ENCODE peak calls at places on chromosomes 11 and 22, in ten cellular contexts. One of them, this sample, is unnamed. For H3K4me1 and H3K36me3, the result is how much of the 10 kb centered on the place peaks cover.

GRCh38 chr11:2750601-2751522 is 51.1 kb upstream of the KCNQ1OT1 start:
- DNase-seq in upper lobe of right lung: peak
- DNase-seq in breast epithelium: peak
- DNase-seq in neuronal stem cell: no peak
- DNase-seq in tibial nerve: no peak
- DNase-seq in PC-3: no peak
- DNase-seq in HAP-1: no peak
- DNase-seq in pancreas: no peak
- DNase-seq in heart right ventricle: no peak
- DNase-seq in cardiac muscle cell: no peak
- DNase-seq in this sample: no peak

GRCh38 chr22:43470218-43470617 is 58.4 kb downstream of the MPPED1 start:
- DNase-seq in upper lobe of right lung: no peak
- DNase-seq in breast epithelium: no peak
- DNase-seq in neuronal stem cell: no peak
- DNase-seq in tibial nerve: no peak
- DNase-seq in PC-3: no peak
- DNase-seq in HAP-1: no peak
- DNase-seq in pancreas: no peak
- DNase-seq in heart right ventricle: no peak
- DNase-seq in cardiac muscle cell: no peak
- DNase-seq in this sample: no peak

GRCh38 chr11:89275966-89276365 is 98.3 kb downstream of the TYR start:
- DNase-seq in upper lobe of right lung: no peak
- DNase-seq in breast epithelium: no peak
- DNase-seq in neuronal stem cell: no peak
- DNase-seq in tibial nerve: no peak
- DNase-seq in PC-3: no peak
- DNase-seq in HAP-1: no peak
- DNase-seq in pancreas: no peak
- DNase-seq in heart right ventricle: no peak
- DNase-seq in cardiac muscle cell: no peak
- DNase-seq in this sample: no peak

GRCh38 chr11:65528819-65529350 is 4.0 kb downstream of the SCYL1 start:
- DNase-seq in upper lobe of right lung: no peak
- DNase-seq in breast epithelium: no peak
- DNase-seq in neuronal stem cell: no peak
- DNase-seq in tibial nerve: no peak
- DNase-seq in PC-3: no peak
- DNase-seq in HAP-1: no peak
- DNase-seq in pancreas: no peak
- DNase-seq in heart right ventricle: no peak
- DNase-seq in cardiac muscle cell: no peak
- DNase-seq in this sample: no peak

GRCh38 chr11:32581556-32581955 is 2.1 kb upstream of the EIF3M start:
- DNase-seq in upper lobe of right lung: no peak
- DNase-seq in breast epithelium: no peak
- DNase-seq in neuronal stem cell: no peak
- DNase-seq in tibial nerve: no peak
- DNase-seq in PC-3: peak
- DNase-seq in HAP-1: no peak
- DNase-seq in pancreas: no peak
- DNase-seq in heart right ventricle: no peak
- DNase-seq in cardiac muscle cell: no peak
- DNase-seq in this sample: no peak

GRCh38 chr22:37068859-37069258 is 17.3 kb downstream of the KCTD17 start:
- DNase-seq in upper lobe of right lung: no peak
- DNase-seq in breast epithelium: no peak
- DNase-seq in neuronal stem cell: no peak
- DNase-seq in tibial nerve: no peak
- DNase-seq in PC-3: no peak
- DNase-seq in HAP-1: no peak
- DNase-seq in pancreas: no peak
- DNase-seq in heart right ventricle: no peak
- DNase-seq in cardiac muscle cell: peak
- DNase-seq in this sample: no peak

GRCh38 chr11:75345455-75346224 is 5.8 kb downstream of the ARRB1 start:
- DNase-seq in upper lobe of right lung: no peak
- DNase-seq in breast epithelium: no peak
- DNase-seq in neuronal stem cell: no peak
- DNase-seq in tibial nerve: no peak
- DNase-seq in PC-3: no peak
- DNase-seq in HAP-1: no peak
- DNase-seq in pancreas: no peak
- DNase-seq in heart right ventricle: no peak
- DNase-seq in cardiac muscle cell: no peak
- DNase-seq in this sample: no peak

GRCh38 chr11:96203567-96204365 is 139.2 kb downstream of the MAML2 start:
- DNase-seq in upper lobe of right lung: no peak
- DNase-seq in breast epithelium: no peak
- DNase-seq in neuronal stem cell: no peak
- DNase-seq in tibial nerve: no peak
- DNase-seq in PC-3: no peak
- DNase-seq in HAP-1: no peak
- DNase-seq in pancreas: no peak
- DNase-seq in heart right ventricle: no peak
- DNase-seq in cardiac muscle cell: no peak
- DNase-seq in this sample: no peak

GRCh38 chr11:105000797-105001196 is 22.2 kb downstream of the CASP5 start:
- DNase-seq in upper lobe of right lung: no peak
- DNase-seq in breast epithelium: no peak
- DNase-seq in neuronal stem cell: no peak
- DNase-seq in tibial nerve: no peak
- DNase-seq in PC-3: no peak
- DNase-seq in HAP-1: no peak
- DNase-seq in pancreas: no peak
- DNase-seq in heart right ventricle: peak
- DNase-seq in cardiac muscle cell: no peak
- DNase-seq in this sample: no peak

GRCh38 chr11:87295237-87295636 is 257.5 kb downstream of the TMEM135 start:
- DNase-seq in upper lobe of right lung: no peak
- DNase-seq in breast epithelium: no peak
- DNase-seq in neuronal stem cell: no peak
- DNase-seq in tibial nerve: no peak
- DNase-seq in PC-3: no peak
- DNase-seq in HAP-1: peak
- DNase-seq in pancreas: no peak
- DNase-seq in heart right ventricle: no peak
- DNase-seq in cardiac muscle cell: no peak
- DNase-seq in this sample: no peak

GRCh38 chr22:44658371-44658953 is 43.5 kb upstream of the PRR5 start:
- DNase-seq in upper lobe of right lung: peak
- DNase-seq in breast epithelium: no peak
- DNase-seq in neuronal stem cell: no peak
- DNase-seq in tibial nerve: no peak
- DNase-seq in PC-3: no peak
- DNase-seq in HAP-1: no peak
- DNase-seq in pancreas: no peak
- DNase-seq in heart right ventricle: peak
- DNase-seq in cardiac muscle cell: no peak
- DNase-seq in this sample: no peak

GRCh38 chr11:68546555-68546954 is 86.0 kb downstream of the PPP6R3 start:
- DNase-seq in upper lobe of right lung: no peak
- DNase-seq in breast epithelium: no peak
- DNase-seq in neuronal stem cell: no peak
- DNase-seq in tibial nerve: no peak
- DNase-seq in PC-3: peak
- DNase-seq in HAP-1: no peak
- DNase-seq in pancreas: no peak
- DNase-seq in heart right ventricle: no peak
- DNase-seq in cardiac muscle cell: no peak
- DNase-seq in this sample: no peak

GRCh38 chr11:37100008-37100407 is 502.0 kb upstream of the RAG2 start:
- DNase-seq in upper lobe of right lung: no peak
- DNase-seq in breast epithelium: no peak
- DNase-seq in neuronal stem cell: no peak
- DNase-seq in tibial nerve: no peak
- DNase-seq in PC-3: no peak
- DNase-seq in HAP-1: no peak
- DNase-seq in pancreas: no peak
- DNase-seq in heart right ventricle: no peak
- DNase-seq in cardiac muscle cell: no peak
- DNase-seq in this sample: no peak

GRCh38 chr11:65454311-65454695 is 31.7 kb downstream of the NEAT1 start:
- DNase-seq in upper lobe of right lung: no peak
- DNase-seq in breast epithelium: peak
- DNase-seq in neuronal stem cell: no peak
- DNase-seq in tibial nerve: no peak
- DNase-seq in PC-3: peak
- DNase-seq in HAP-1: no peak
- DNase-seq in pancreas: no peak
- DNase-seq in heart right ventricle: no peak
- DNase-seq in cardiac muscle cell: no peak
- DNase-seq in this sample: no peak

GRCh38 chr22:22820626-22821025 is 67.0 kb upstream of the IGLL5 start:
- DNase-seq in upper lobe of right lung: no peak
- DNase-seq in breast epithelium: no peak
- DNase-seq in neuronal stem cell: no peak
- DNase-seq in tibial nerve: no peak
- DNase-seq in PC-3: no peak
- DNase-seq in HAP-1: no peak
- DNase-seq in pancreas: no peak
- DNase-seq in heart right ventricle: no peak
- DNase-seq in cardiac muscle cell: no peak
- DNase-seq in this sample: no peak

GRCh38 chr11:10319691-10320090 is 14.8 kb downstream of the ADM start:
- DNase-seq in upper lobe of right lung: no peak
- DNase-seq in breast epithelium: no peak
- DNase-seq in neuronal stem cell: no peak
- DNase-seq in tibial nerve: no peak
- DNase-seq in PC-3: no peak
- DNase-seq in HAP-1: no peak
- DNase-seq in pancreas: no peak
- DNase-seq in heart right ventricle: no peak
- DNase-seq in cardiac muscle cell: no peak
- DNase-seq in this sample: no peak

GRCh38 chr11:124935548-124936514 is at the start of gene HEPACAM:
- DNase-seq in upper lobe of right lung: no peak
- DNase-seq in breast epithelium: no peak
- DNase-seq in neuronal stem cell: no peak
- DNase-seq in tibial nerve: no peak
- DNase-seq in PC-3: no peak
- DNase-seq in HAP-1: no peak
- DNase-seq in pancreas: no peak
- DNase-seq in heart right ventricle: no peak
- DNase-seq in cardiac muscle cell: no peak
- DNase-seq in this sample: no peak

GRCh38 chr11:119340335-119341221 is at the start of gene C1QTNF5:
- DNase-seq in upper lobe of right lung: peak
- DNase-seq in breast epithelium: peak
- DNase-seq in neuronal stem cell: no peak
- DNase-seq in tibial nerve: peak
- DNase-seq in PC-3: no peak
- DNase-seq in HAP-1: no peak
- DNase-seq in pancreas: peak
- DNase-seq in heart right ventricle: peak
- DNase-seq in cardiac muscle cell: peak
- DNase-seq in this sample: no peak

GRCh38 chr11:12088047-12088481 is 22.3 kb upstream of the MICAL2 start:
- DNase-seq in upper lobe of right lung: no peak
- DNase-seq in breast epithelium: no peak
- DNase-seq in neuronal stem cell: no peak
- DNase-seq in tibial nerve: no peak
- DNase-seq in PC-3: peak
- DNase-seq in HAP-1: no peak
- DNase-seq in pancreas: no peak
- DNase-seq in heart right ventricle: peak
- DNase-seq in cardiac muscle cell: peak
- DNase-seq in this sample: peak
- H3K4me3 ChIP-seq in upper lobe of right lung: no peak
- H3K4me3 ChIP-seq in breast epithelium: no peak
- H3K4me3 ChIP-seq in neuronal stem cell: no peak
- H3K4me3 ChIP-seq in tibial nerve: no peak
- H3K4me3 ChIP-seq in PC-3: no peak
- H3K4me3 ChIP-seq in HAP-1: no peak
- H3K4me3 ChIP-seq in pancreas: no peak
- H3K4me3 ChIP-seq in heart right ventricle: no peak
- H3K4me3 ChIP-seq in cardiac muscle cell: no peak
- H3K4me3 ChIP-seq in this sample: no peak

GRCh38 chr11:6204708-6205107 is 649 bp upstream of the C11orf42 start:
- DNase-seq in upper lobe of right lung: no peak
- DNase-seq in breast epithelium: no peak
- DNase-seq in neuronal stem cell: no peak
- DNase-seq in tibial nerve: no peak
- DNase-seq in PC-3: no peak
- DNase-seq in HAP-1: no peak
- DNase-seq in pancreas: no peak
- DNase-seq in heart right ventricle: no peak
- DNase-seq in cardiac muscle cell: no peak
- DNase-seq in this sample: no peak
- H3K4me1 ChIP-seq in upper lobe of right lung: under half
- H3K4me1 ChIP-seq in breast epithelium: under half
- H3K4me1 ChIP-seq in neuronal stem cell: under half
- H3K4me1 ChIP-seq in tibial nerve: under half
- H3K4me1 ChIP-seq in PC-3: under half
- H3K4me1 ChIP-seq in HAP-1: under half
- H3K4me1 ChIP-seq in pancreas: under half
- H3K4me1 ChIP-seq in heart right ventricle: under half
- H3K4me1 ChIP-seq in cardiac muscle cell: under half
- H3K4me1 ChIP-seq in this sample: under half

DNA sequence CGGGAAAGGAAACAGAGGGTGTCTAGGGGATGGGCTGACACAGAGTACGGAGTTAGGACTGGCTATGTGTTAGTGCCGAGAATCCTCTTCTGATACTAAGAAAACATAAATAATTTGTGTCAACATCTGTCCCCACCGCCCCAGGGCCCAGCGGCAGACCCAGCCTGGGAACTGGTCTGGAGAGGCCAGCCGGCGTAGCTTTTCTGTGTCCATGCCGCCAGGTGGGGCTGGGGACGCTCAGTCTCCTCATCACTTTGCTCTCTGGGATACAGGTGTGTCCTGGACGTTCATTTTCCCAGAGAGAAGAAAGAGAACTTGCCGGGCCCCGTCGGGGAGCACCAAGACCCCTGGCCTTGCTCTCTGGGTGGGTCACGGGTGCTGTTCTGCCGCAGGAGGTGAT is 54.7 kb downstream of the WNT7B start:
- DNase-seq in upper lobe of right lung: no peak
- DNase-seq in breast epithelium: no peak
- DNase-seq in neuronal stem cell: no peak
- DNase-seq in tibial nerve: no peak
- DNase-seq in PC-3: no peak
- DNase-seq in HAP-1: no peak
- DNase-seq in pancreas: no peak
- DNase-seq in heart right ventricle: no peak
- DNase-seq in cardiac muscle cell: no peak
- DNase-seq in this sample: peak
- H3K36me3 ChIP-seq in upper lobe of right lung: under half
- H3K36me3 ChIP-seq in breast epithelium: under half
- H3K36me3 ChIP-seq in neuronal stem cell: under half
- H3K36me3 ChIP-seq in tibial nerve: under half
- H3K36me3 ChIP-seq in PC-3: under half
- H3K36me3 ChIP-seq in HAP-1: under half
- H3K36me3 ChIP-seq in pancreas: under half
- H3K36me3 ChIP-seq in heart right ventricle: under half
- H3K36me3 ChIP-seq in cardiac muscle cell: under half
- H3K36me3 ChIP-seq in this sample: under half

DNA sequence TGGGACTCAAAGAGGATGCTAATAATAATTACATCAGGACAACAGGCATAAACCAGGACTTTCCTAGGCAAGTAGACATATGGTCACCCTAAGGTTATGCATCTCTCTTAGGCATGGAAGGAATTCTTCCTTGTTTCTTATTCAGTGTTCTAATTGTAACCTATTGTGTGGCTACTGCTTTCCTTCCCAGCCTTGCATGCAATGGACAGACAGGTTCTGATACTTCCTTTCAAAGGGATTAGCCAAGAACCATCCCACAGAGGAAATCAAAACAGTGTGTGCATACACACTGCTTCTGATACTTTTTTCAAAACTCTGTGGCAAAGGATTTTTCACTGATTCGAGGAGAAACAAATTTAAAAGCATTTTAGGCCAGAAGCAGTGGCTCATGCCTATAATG is 48.3 kb downstream of the RRAS2 start:
- DNase-seq in upper lobe of right lung: no peak
- DNase-seq in breast epithelium: no peak
- DNase-seq in neuronal stem cell: no peak
- DNase-seq in tibial nerve: no peak
- DNase-seq in PC-3: no peak
- DNase-seq in HAP-1: peak
- DNase-seq in pancreas: no peak
- DNase-seq in heart right ventricle: no peak
- DNase-seq in cardiac muscle cell: no peak
- DNase-seq in this sample: no peak
- H3K4me3 ChIP-seq in upper lobe of right lung: no peak
- H3K4me3 ChIP-seq in breast epithelium: no peak
- H3K4me3 ChIP-seq in neuronal stem cell: no peak
- H3K4me3 ChIP-seq in tibial nerve: no peak
- H3K4me3 ChIP-seq in PC-3: no peak
- H3K4me3 ChIP-seq in HAP-1: no peak
- H3K4me3 ChIP-seq in pancreas: no peak
- H3K4me3 ChIP-seq in heart right ventricle: no peak
- H3K4me3 ChIP-seq in cardiac muscle cell: no peak
- H3K4me3 ChIP-seq in this sample: no peak